ENCODE peak calls at places on chromosomes 6 and 20, in four cellular contexts. G, Q, C and S are unnamed samples.

GRCh38 chr20:54228841-54229240 is 21.0 kb downstream of the PFDN4 start:
- DNase-seq in G (no peak), Q (no peak), C (no peak), S (no peak)

GRCh38 chr20:1676650-1677049 is 19.1 kb upstream of the SIRPG start:
- DNase-seq in G (no peak), Q (no peak), C (no peak), S (no peak)

GRCh38 chr6:116136933-116137340 is 11.0 kb upstream of the COL10A1 start:
- DNase-seq in G (no peak), Q (no peak), C (no peak), S (no peak)

GRCh38 chr6:136244061-136244616 is 6.0 kb downstream of the MTFR2 start:
- DNase-seq in G (no peak), Q (no peak), C (no peak), S (no peak)

GRCh38 chr20:59577037-59577808 is 27.1 kb upstream of the PHACTR3 start:
- DNase-seq in G (peak), Q (peak), C (no peak), S (peak)

GRCh38 chr6:7341271-7341670 is 28.3 kb upstream of the SSR1 start:
- DNase-seq in G (no peak), Q (no peak), C (no peak), S (no peak)

GRCh38 chr20:61730631-61731362 is 334.9 kb downstream of the TAF4 start:
- DNase-seq in G (peak), Q (no peak), C (no peak), S (no peak)

GRCh38 chr6:79057746-79058145 is 20.3 kb downstream of the PHIP start:
- DNase-seq in G (no peak), Q (no peak), C (no peak), S (no peak)

GRCh38 chr20:57402206-57403125 is 11.3 kb downstream of the RBM38 start:
- DNase-seq in G (peak), Q (no peak), C (no peak), S (no peak)

GRCh38 chr6:166554316-166554715 is 32.2 kb downstream of the RAMACL start:
- DNase-seq in G (peak), Q (no peak), C (no peak), S (no peak)

GRCh38 chr20:58710481-58711265 is 18.1 kb downstream of the NPEPL1 start:
- DNase-seq in G (peak), Q (no peak), C (no peak), S (peak)

GRCh38 chr20:24615353-24615752 is 145.9 kb downstream of the SYNDIG1 start:
- DNase-seq in G (peak), Q (no peak), C (no peak), S (no peak)

GRCh38 chr6:155341130-155341828 is 27.0 kb upstream of the TFB1M start:
- DNase-seq in G (no peak), Q (no peak), C (no peak), S (no peak)

DNA sequence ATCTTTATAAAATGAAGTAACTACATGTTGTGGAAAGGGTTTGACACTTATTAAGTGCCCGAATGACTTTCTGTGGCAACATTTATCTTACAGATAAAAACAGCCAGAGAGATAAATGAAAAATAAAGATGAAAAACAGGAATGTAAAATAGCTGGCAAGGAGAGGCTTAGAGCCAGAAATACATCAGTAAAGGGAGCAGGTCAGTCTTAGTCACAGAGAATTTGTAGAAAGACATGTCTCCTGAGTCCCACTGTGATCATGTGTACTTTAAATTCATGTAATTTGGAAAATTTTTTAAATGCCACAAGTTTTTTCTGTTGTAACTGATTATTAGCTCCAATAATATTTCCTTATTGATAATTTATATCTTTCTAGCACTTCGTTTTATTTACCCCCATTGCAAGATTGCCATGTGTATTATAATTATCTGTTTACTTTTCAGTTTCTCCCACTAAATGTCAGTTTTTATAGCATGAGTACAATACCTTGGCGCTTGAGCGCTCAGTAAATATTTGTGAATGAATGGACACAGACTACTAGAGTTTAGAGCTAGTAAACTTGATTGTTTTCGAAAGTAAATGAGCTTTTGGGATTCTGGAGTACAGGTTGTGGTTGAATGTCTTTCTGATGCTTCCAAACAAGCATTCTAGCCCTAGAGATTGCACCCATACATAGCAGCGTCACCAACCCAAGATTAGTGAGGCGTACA is 15.2 kb downstream of the TAB2 start:
- DNase-seq in G (no peak), Q (no peak), C (no peak), S (no peak)
- TF ChIP-seq POLR2AphosphoS5 in G (no peak), Q (no peak), C (no peak), S (no peak)

GRCh38 chr6:142846459-142846831 is 98.5 kb downstream of the HIVEP2 start:
- DNase-seq in G (no peak), Q (no peak), C (no peak), S (no peak)

GRCh38 chr6:142845143-142845571 is 99.8 kb downstream of the HIVEP2 start:
- DNase-seq in G (no peak), Q (no peak), C (no peak), S (no peak)

GRCh38 chr6:142845624-142846458 is 99.1 kb downstream of the HIVEP2 start:
- DNase-seq in G (peak), Q (peak), C (no peak), S (peak)

GRCh38 chr6:142848156-142848555 is 96.8 kb downstream of the HIVEP2 start:
- DNase-seq in G (no peak), Q (no peak), C (no peak), S (no peak)

GRCh38 chr6:142846883-142847287 is 98.1 kb downstream of the HIVEP2 start:
- DNase-seq in G (no peak), Q (no peak), C (no peak), S (no peak)
- TF ChIP-seq POLR2AphosphoS5 in G (no peak), Q (no peak), C (no peak), S (no peak)

GRCh38 chr20:21244808-21245207 is 58.3 kb upstream of the XRN2 start:
- DNase-seq in G (no peak), Q (no peak), C (no peak), S (no peak)

GRCh38 chr20:21251278-21251677 is 51.9 kb upstream of the XRN2 start:
- DNase-seq in G (no peak), Q (no peak), C (no peak), S (no peak)

GRCh38 chr20:21243811-21244210 is 59.3 kb upstream of the XRN2 start:
- DNase-seq in G (no peak), Q (no peak), C (no peak), S (no peak)

GRCh38 chr20:21241400-21241799 is 61.7 kb upstream of the XRN2 start:
- DNase-seq in G (no peak), Q (no peak), C (no peak), S (no peak)

GRCh38 chr20:21246143-21246542 is 57.0 kb upstream of the XRN2 start:
- DNase-seq in G (no peak), Q (no peak), C (no peak), S (no peak)
- TF ChIP-seq POLR2AphosphoS5 in G (no peak), Q (no peak), C (no peak), S (no peak)

GRCh38 chr6:26122005-26122388 is 34.8 kb downstream of the HFE start:
- DNase-seq in G (no peak), Q (no peak), C (no peak), S (no peak)
- TF ChIP-seq POLR2AphosphoS5 in G (no peak), Q (no peak), C (no peak), S (no peak)

GRCh38 chr20:13356087-13356486 is 135.0 kb downstream of the ISM1 start:
- DNase-seq in G (no peak), Q (no peak), C (no peak), S (no peak)

GRCh38 chr20:13356591-13356990 is 135.5 kb downstream of the ISM1 start:
- DNase-seq in G (no peak), Q (no peak), C (no peak), S (no peak)

GRCh38 chr20:13353261-13353945 is 132.3 kb downstream of the ISM1 start:
- DNase-seq in G (no peak), Q (no peak), C (no peak), S (no peak)

GRCh38 chr20:13355386-13355785 is 134.3 kb downstream of the ISM1 start:
- DNase-seq in G (no peak), Q (no peak), C (no peak), S (no peak)
- TF ChIP-seq POLR2AphosphoS5 in G (no peak), Q (no peak), C (no peak), S (no peak)

DNA sequence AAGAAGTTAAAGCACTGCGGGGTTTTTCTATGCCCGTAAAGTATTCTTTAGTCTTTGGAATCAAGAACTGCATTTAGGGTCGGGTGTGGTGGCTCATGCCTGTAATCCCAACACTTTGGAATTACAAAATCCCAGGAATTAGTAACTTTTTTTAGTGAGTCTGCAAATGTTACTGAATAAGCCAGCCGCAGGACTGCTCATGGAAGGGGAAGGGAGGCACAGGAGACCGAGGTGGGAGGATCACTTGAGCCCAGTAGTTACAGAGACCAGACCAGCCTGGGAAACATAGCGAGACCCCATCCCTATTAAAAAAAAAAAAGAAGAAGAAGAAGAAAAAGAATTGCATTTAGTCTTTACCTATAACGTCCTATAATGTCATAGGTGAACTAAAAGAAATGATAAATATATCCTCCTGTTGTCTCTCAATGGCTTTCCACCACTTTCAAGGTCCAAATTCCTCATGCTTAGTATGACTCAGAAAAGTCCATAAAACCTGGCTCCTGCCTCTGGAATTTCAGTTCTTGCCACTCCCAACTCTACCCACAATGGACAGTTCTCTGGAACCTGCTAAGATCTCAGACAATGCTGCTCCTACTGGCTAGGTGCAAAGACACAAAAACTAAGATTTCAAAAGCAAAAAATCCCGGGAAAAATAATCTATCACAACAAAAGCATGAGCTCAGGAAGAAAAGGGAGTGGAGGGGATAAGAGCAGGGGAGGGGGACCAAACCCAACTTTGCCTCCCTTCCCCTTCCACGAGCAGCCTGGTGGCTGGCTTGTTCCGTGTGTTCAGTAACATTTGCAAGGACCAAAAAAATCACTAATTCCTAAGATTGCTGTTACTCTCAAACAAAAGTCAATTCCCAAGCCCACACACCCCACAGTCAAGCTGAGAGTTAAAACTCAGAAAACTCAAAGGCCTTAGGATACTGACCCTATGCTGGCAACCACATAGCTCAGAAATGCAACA is 39.0 kb downstream of the B4GALT5 start:
- DNase-seq in G (no peak), Q (no peak), C (no peak), S (no peak)
- TF ChIP-seq POLR2AphosphoS5 in G (no peak), Q (no peak), C (no peak), S (no peak)

GRCh38 chr6:32244270-32244669 is 20.4 kb upstream of the NOTCH4 start:
- DNase-seq in G (no peak), Q (no peak), C (no peak), S (peak)
- TF ChIP-seq POLR2AphosphoS5 in G (no peak), Q (no peak), C (no peak), S (peak)

DNA sequence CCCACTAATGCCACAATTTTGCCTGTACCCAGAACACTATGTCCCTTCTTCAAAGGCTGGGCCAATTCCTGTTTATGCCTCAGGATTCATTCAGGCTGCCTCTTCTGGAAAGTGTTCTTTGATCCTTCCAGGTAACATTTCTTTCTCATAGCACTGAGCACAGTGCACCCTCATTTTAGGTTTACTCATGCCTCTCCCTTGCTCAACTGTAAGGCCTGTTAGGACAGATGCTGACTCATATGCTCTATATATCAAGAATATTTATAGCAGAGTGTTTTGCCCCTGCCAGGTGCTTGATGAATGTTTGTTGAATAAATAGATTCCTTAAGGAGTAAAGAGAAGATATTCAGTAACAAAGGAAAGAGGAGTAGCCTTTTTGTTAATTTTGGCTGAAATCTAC is 263.9 kb downstream of the PHF3 start:
- DNase-seq in G (no peak), Q (no peak), C (no peak), S (no peak)
- TF ChIP-seq POLR2AphosphoS5 in G (no peak), Q (no peak), C (no peak), S (no peak)

GRCh38 chr6:139327038-139327437 is 35.2 kb upstream of the TXLNB start:
- DNase-seq in G (no peak), Q (no peak), C (peak), S (no peak)

GRCh38 chr6:139325686-139326085 is 33.9 kb upstream of the TXLNB start:
- DNase-seq in G (no peak), Q (no peak), C (no peak), S (no peak)

GRCh38 chr6:139329224-139329623 is 37.4 kb upstream of the TXLNB start:
- DNase-seq in G (no peak), Q (no peak), C (no peak), S (no peak)

GRCh38 chr6:139325003-139325600 is 33.3 kb upstream of the TXLNB start:
- DNase-seq in G (no peak), Q (no peak), C (no peak), S (no peak)

GRCh38 chr6:139323511-139324445 is 32.0 kb upstream of the TXLNB start:
- DNase-seq in G (peak), Q (peak), C (no peak), S (peak)
- TF ChIP-seq POLR2AphosphoS5 in G (peak), Q (no peak), C (no peak), S (no peak)